ENCODE peak calls at places on chromosome X, in ten cellular contexts. L, I, D, T, V, X, F, K, C and U are unnamed samples.

GRCh38 chrX:146907391-146908240 is 93.1 kb upstream of the CXorf51A start:
- DNase-seq in T (no peak), V (no peak), K (no peak), L (no peak), I (no peak), F (no peak), C (no peak), D (no peak), X (no peak), U (no peak)

GRCh38 chrX:15298201-15298600 is 17.2 kb downstream of the ASB11 start:
- DNase-seq in C (no peak), D (no peak), T (no peak), I (no peak), K (no peak), F (no peak), L (no peak), X (peak), V (peak), U (no peak)

GRCh38 chrX:39158801-39159657 is 357.8 kb downstream of the MID1IP1 start:
- DNase-seq in X (peak), C (no peak), V (no peak), T (no peak), F (no peak), D (no peak), L (no peak), K (no peak), I (no peak), U (no peak)

GRCh38 chrX:17435476-17435875 is 60.5 kb downstream of the NHS start:
- DNase-seq in C (no peak), D (no peak), X (no peak), V (no peak), I (no peak), F (no peak), T (no peak), L (no peak), K (no peak), U (no peak)

GRCh38 chrX:24782011-24782410 is 88.3 kb downstream of the POLA1 start:
- DNase-seq in T (no peak), V (no peak), X (no peak), C (no peak), K (no peak), D (no peak), L (no peak), I (no peak), F (no peak), U (no peak)

GRCh38 chrX:17860811-17861495 is at the start of gene RAI2:
- DNase-seq in X (no peak), I (peak), C (peak), D (peak), T (no peak), K (peak), F (peak), V (peak), L (peak), U (no peak)

GRCh38 chrX:8971116-8971515 is 62.8 kb downstream of the FAM9B start:
- DNase-seq in V (peak), L (no peak), F (no peak), I (no peak), K (peak), T (no peak), X (peak), D (peak), C (no peak), U (peak)

GRCh38 chrX:140091276-140091886 is 126.1 kb upstream of the CXorf66 start:
- DNase-seq in D (peak), L (peak), T (no peak), X (no peak), F (peak), I (no peak), V (peak), K (peak), C (no peak), U (no peak)

GRCh38 chrX:56068274-56068758 is 163.8 kb upstream of the KLF8 start:
- DNase-seq in K (no peak), D (no peak), F (peak), X (no peak), I (no peak), L (peak), T (no peak), V (no peak), C (no peak), U (no peak)

GRCh38 chrX:357693-358471 is 28.8 kb downstream of the PPP2R3B start:
- DNase-seq in I (no peak), F (no peak), D (no peak), C (no peak), T (no peak), K (no peak), L (peak), X (peak), V (peak), U (no peak)

GRCh38 chrX:24117288-24117687 is 32.2 kb upstream of the ZFX start:
- DNase-seq in I (peak), V (peak), T (no peak), L (no peak), D (no peak), C (peak), K (no peak), X (peak), F (no peak), U (no peak)

GRCh38 chrX:51742586-51742985 is 656 bp upstream of the GSPT2 start:
- DNase-seq in V (no peak), F (peak), T (no peak), D (peak), X (no peak), C (no peak), L (no peak), K (no peak), I (no peak), U (peak)
- H3K4me3 ChIP-seq in V (peak), F (peak), T (peak), D (peak), X (no peak), C (peak), L (peak), K (no peak), I (no peak), U (no peak)

DNA sequence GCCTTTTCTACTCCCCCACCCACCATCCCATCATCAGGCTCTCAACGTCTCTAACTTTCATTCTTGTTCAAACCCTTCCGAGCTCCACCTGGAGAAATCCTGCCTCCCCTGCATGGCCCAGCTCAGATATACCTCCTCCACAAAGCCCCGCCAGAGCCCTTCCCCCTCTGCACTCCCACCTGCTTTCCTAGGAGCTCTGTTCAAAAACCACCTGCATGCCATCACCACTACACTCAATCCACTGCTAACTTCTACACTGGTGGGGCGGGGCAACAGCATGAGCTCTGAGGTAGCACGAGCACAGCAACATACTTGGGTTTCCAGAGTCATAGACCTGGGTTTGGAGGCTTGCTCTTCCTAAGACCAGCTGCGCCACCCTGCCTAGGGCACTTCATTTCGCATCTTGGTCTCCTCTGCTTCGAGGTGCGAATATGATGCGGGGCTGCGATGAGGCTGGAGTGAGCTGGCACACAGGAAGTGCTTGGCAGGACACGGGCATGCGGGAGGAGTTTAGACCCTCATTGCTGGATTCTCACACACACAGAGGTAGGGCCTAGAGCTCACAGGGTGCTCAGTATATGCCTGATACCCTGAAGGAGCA is 3.5 kb downstream of the SASH3 start:
- DNase-seq in C (no peak), X (no peak), T (peak), L (no peak), F (no peak), V (no peak), D (no peak), K (no peak), I (no peak), U (no peak)
- H3K4me3 ChIP-seq in C (no peak), X (no peak), T (no peak), L (no peak), F (no peak), V (no peak), D (no peak), K (no peak), I (no peak), U (no peak)

GRCh38 chrX:80229626-80230025 is 190.6 kb upstream of the TENT5D start:
- DNase-seq in C (no peak), T (no peak), I (no peak), L (no peak), D (no peak), F (no peak), X (no peak), V (no peak), K (no peak), U (no peak)

GRCh38 chrX:80223922-80224579 is 196.2 kb upstream of the TENT5D start:
- DNase-seq in I (no peak), K (no peak), L (no peak), V (peak), C (no peak), D (peak), X (peak), F (peak), T (no peak), U (no peak)
- H3K4me3 ChIP-seq in I (no peak), K (no peak), L (no peak), V (no peak), C (no peak), D (no peak), X (no peak), F (no peak), T (no peak), U (no peak)

DNA sequence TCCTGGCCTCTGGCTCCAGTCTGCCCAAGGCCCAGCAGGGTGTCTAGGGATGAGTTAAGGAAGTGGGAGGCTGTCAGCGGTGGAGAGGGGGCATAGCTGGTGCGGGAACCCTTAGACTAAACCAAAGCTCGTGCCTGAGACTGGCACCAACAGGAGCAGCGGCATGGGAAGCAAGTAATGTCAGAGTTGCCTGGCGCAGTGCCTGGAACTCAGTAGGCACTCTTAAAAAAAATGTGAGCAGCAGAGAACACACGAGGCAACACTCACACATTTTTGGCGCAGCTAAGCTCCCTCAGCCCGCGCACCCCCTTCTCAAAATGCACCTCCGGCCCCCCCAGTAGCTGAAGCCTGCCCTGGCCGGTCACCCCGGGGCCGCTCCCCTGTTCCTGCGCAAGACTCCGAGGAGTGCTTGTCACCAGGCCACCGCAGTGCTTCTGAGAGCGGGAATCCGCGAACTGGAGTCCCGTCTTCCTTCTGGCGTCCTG is 583 bp downstream of the GABRE start:
- DNase-seq in D (peak), F (no peak), I (no peak), C (no peak), T (peak), V (peak), K (peak), X (peak), L (no peak), U (no peak)
- H3K4me3 ChIP-seq in D (peak), F (peak), I (peak), C (peak), T (peak), V (no peak), K (peak), X (peak), L (peak), U (peak)